ENCODE peak calls at places on chromosomes 3 and 15, in eight cellular contexts. P is uterus, H is fibroblast of the aortic adventitia, E is GM12865, S is lower lobe of right lung, V is fibroblast of lung, A is IMR-90, F is endothelial cell. J is an unnamed sample.

GRCh38 chr3:52327486-52328290 is 11.6 kb downstream of the DNAH1 start:
- DNase-seq in E (no peak), P (no peak), A (no peak), H (no peak), S (no peak), V (no peak), F (no peak), J (no peak)

GRCh38 chr3:79906106-79906505 is 138.3 kb upstream of the ROBO1 start:
- DNase-seq in V (peak), F (no peak), S (no peak), H (no peak), A (no peak), P (no peak), E (no peak), J (no peak)

GRCh38 chr3:11434017-11434526 is 161.9 kb downstream of the ATG7 start:
- DNase-seq in H (peak), S (no peak), E (no peak), A (peak), P (peak), V (peak), F (no peak), J (no peak)

GRCh38 chr15:66885281-66885915 is 180.0 kb upstream of the SMAD3 start:
- DNase-seq in A (no peak), H (no peak), E (no peak), V (no peak), P (no peak), S (no peak), F (no peak), J (no peak)

GRCh38 chr3:176633511-176633910 is 563.8 kb downstream of the TBL1XR1 start:
- DNase-seq in S (no peak), P (no peak), H (no peak), F (no peak), V (no peak), E (no peak), A (no peak), J (no peak)

GRCh38 chr3:12785096-12785495 is 11.4 kb upstream of the CAND2 start:
- DNase-seq in S (no peak), A (no peak), H (no peak), E (no peak), V (no peak), P (no peak), F (no peak), J (no peak)

GRCh38 chr3:134144694-134145093 is 106.0 kb downstream of the RYK start:
- DNase-seq in H (no peak), S (no peak), V (no peak), F (no peak), P (no peak), A (no peak), E (no peak), J (no peak)

GRCh38 chr3:8095724-8096123 is 405.9 kb upstream of the LMCD1 start:
- DNase-seq in V (no peak), S (no peak), E (no peak), A (no peak), F (peak), P (no peak), H (no peak), J (no peak)

GRCh38 chr3:49756036-49756435 is 30.3 kb downstream of the IP6K1 start:
- DNase-seq in F (no peak), E (no peak), V (no peak), H (no peak), S (no peak), A (no peak), P (no peak), J (no peak)

GRCh38 chr3:5194801-5195509 is 7.4 kb downstream of the EDEM1 start:
- DNase-seq in A (peak), H (peak), F (no peak), E (peak), S (no peak), V (peak), P (peak), J (no peak)

GRCh38 chr3:40237892-40238571 is 71.5 kb upstream of the EIF1B start:
- DNase-seq in V (no peak), E (no peak), S (no peak), A (peak), P (no peak), F (peak), H (peak), J (no peak)

GRCh38 chr3:101544181-101544850 is 17.4 kb upstream of the TRMT10C start:
- DNase-seq in E (no peak), V (no peak), F (no peak), P (no peak), A (no peak), S (no peak), H (no peak), J (no peak)

GRCh38 chr3:181103605-181104004 is 114.1 kb upstream of the DNAJC19 start:
- DNase-seq in V (peak), E (peak), H (no peak), F (peak), A (no peak), P (no peak), S (no peak), J (no peak)

GRCh38 chr15:68653795-68654194 is 75.0 kb downstream of the CORO2B start:
- DNase-seq in P (no peak), S (no peak), H (no peak), E (no peak), F (no peak), V (no peak), A (no peak), J (no peak)

GRCh38 chr15:48418343-48418742 is 87.1 kb downstream of the DUT start:
- DNase-seq in H (no peak), F (no peak), S (no peak), E (no peak), A (no peak), P (no peak), V (no peak), J (no peak)

GRCh38 chr3:102536479-102536878 is 101.7 kb downstream of the ZPLD1 start:
- DNase-seq in P (no peak), V (peak), F (no peak), H (peak), S (no peak), A (peak), E (peak), J (peak)

GRCh38 chr3:71380096-71380495 is 203.4 kb downstream of the FOXP1 start:
- DNase-seq in A (peak), E (no peak), F (no peak), P (no peak), H (peak), S (no peak), V (no peak), J (no peak)

GRCh38 chr3:64368163-64369025 is 143.1 kb upstream of the PRICKLE2 start:
- DNase-seq in V (no peak), F (no peak), S (no peak), E (peak), H (no peak), A (no peak), P (no peak), J (no peak)

GRCh38 chr15:85956515-85957275 is 123.0 kb upstream of the AGBL1 start:
- DNase-seq in F (no peak), H (no peak), S (no peak), A (peak), P (no peak), V (peak), E (no peak), J (no peak)

GRCh38 chr3:128317698-128318231 is 148.9 kb downstream of the DNAJB8 start:
- DNase-seq in F (no peak), H (no peak), E (no peak), S (no peak), V (peak), P (no peak), A (no peak), J (no peak)

GRCh38 chr15:40859206-40859851 is 14.7 kb downstream of the RHOV start:
- DNase-seq in F (peak), A (peak), S (peak), P (peak), V (peak), E (peak), H (peak), J (peak)

GRCh38 chr3:170751083-170751893 is 118.7 kb downstream of the RPL22L1 start:
- DNase-seq in S (no peak), E (no peak), A (peak), H (peak), P (peak), V (peak), F (no peak), J (no peak)

GRCh38 chr3:177642042-177642441 is 444.8 kb upstream of the TBL1XR1 start:
- DNase-seq in E (no peak), S (no peak), P (no peak), A (no peak), V (no peak), H (no peak), F (no peak), J (no peak)

GRCh38 chr3:177641206-177641605 is 443.9 kb upstream of the TBL1XR1 start:
- DNase-seq in P (no peak), V (no peak), A (no peak), H (no peak), E (no peak), F (no peak), S (no peak), J (no peak)

GRCh38 chr3:177642482-177643163 is 445.3 kb upstream of the TBL1XR1 start:
- DNase-seq in E (no peak), V (no peak), P (no peak), S (no peak), A (no peak), H (no peak), F (no peak), J (no peak)

DNA sequence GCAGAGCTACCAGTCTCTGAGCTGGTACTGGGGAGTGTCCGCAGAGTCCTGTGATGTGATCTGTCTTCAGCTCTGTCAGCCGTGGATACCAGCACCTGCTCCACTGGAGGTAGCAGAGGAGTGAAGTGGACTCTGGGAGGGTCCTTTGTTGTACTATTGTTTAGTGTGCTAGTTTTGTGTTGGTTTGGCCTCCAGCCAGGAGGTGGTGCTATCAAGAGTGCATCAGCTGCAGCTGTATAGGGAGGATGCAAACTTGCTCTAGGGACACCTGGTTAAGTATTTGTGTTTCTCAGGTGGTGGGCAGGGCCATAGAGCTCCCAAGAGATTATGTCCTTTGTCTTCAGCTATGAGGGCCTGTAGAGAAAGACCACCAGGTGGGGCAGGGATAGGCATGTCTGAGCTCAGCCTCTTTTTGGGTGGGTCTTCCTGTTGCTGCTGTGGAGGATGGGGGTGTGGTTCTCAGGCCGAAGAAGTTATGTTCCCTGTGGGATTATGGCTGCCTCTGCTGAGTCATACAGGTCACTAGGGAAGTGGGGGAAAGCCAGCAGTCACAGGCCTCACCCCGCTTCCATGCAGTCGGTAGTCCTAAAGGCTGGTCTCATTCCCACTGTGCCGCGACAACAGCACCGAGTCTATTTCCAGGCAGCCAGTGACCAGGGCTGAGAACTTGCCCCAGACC is 443.2 kb upstream of the TBL1XR1 start:
- DNase-seq in S (no peak), F (no peak), E (peak), H (no peak), A (no peak), V (peak), P (no peak), J (no peak)
- TF ChIP-seq CTCF in S (no peak), F (no peak), E (no peak), H (no peak), A (no peak), V (no peak), P (no peak), J (no peak)

GRCh38 chr3:25831578-25831977 is 41.7 kb downstream of the OXSM start:
- DNase-seq in P (no peak), E (peak), A (peak), S (no peak), H (peak), F (peak), V (peak), J (no peak)
- TF ChIP-seq CTCF in P (no peak), E (peak), A (peak), S (no peak), H (peak), F (peak), V (peak), J (no peak)

GRCh38 chr3:94525039-94525438 is 462.2 kb downstream of the NSUN3 start:
- DNase-seq in P (no peak), E (peak), H (peak), V (peak), A (peak), S (no peak), F (no peak), J (no peak)
- TF ChIP-seq CTCF in P (peak), E (peak), H (peak), V (peak), A (peak), S (peak), F (no peak), J (no peak)

DNA sequence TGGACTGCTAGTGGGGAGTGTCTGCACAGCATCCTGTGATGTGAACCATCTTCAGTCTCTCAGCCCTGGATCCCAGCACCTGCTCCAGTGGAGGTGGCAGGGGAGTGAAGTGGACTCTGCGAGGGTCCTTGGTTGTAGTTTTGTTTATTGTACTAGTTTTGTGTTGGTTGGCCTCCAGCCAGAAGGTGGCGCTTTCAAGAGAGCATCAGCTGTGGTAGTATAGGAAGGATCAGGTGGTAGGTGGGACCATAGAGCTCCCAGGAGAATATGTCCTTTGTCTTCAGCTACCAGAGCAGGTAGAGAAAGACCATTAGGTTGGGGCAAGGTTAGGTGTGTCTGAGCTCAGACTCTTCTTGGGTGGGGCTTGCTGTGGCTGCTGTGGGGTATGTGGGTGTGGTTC is 20.9 kb downstream of the NEK11 start:
- DNase-seq in F (no peak), E (peak), S (no peak), A (no peak), H (no peak), V (no peak), P (no peak), J (no peak)
- TF ChIP-seq CTCF in F (no peak), E (no peak), S (no peak), A (no peak), H (no peak), V (no peak), P (no peak), J (no peak)

GRCh38 chr3:105829879-105830622 is 38.8 kb downstream of the CBLB start:
- DNase-seq in A (peak), F (no peak), E (no peak), H (no peak), V (peak), S (no peak), P (no peak), J (no peak)

GRCh38 chr3:105829229-105829628 is 39.6 kb downstream of the CBLB start:
- DNase-seq in A (no peak), S (no peak), V (no peak), E (no peak), H (no peak), P (no peak), F (no peak), J (no peak)

GRCh38 chr3:105828703-105829102 is 40.1 kb downstream of the CBLB start:
- DNase-seq in F (no peak), A (no peak), S (no peak), H (no peak), V (no peak), E (peak), P (no peak), J (peak)

GRCh38 chr3:105827101-105827634 is 41.6 kb downstream of the CBLB start:
- DNase-seq in P (no peak), F (no peak), H (peak), V (no peak), E (peak), A (no peak), S (no peak), J (peak)

DNA sequence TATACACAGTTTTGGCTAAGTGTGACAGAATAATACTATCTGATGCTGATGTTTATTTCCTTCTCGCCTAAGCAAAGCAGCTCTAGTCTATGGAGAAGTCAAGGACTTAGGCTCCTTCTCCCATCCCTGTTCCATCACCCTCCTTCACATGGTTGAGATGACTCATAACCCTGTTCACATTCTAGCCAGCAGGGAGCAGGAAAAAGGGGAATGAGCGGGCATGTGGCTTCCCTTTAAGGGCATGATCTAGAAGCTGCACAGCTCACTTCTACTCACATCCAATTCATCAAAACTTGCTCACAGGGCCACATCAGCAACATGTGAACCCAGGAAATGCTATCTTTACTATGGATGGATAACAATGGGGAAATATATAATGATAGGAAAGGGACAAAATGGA is 40.9 kb downstream of the CBLB start:
- DNase-seq in H (peak), S (no peak), V (peak), F (peak), A (peak), P (peak), E (no peak), J (no peak)
- TF ChIP-seq CTCF in H (peak), S (no peak), V (peak), F (no peak), A (peak), P (no peak), E (no peak), J (no peak)

GRCh38 chr3:185824467-185825378 is at the start of gene IGF2BP2:
- DNase-seq in F (peak), V (peak), A (peak), S (peak), H (peak), P (peak), E (peak), J (peak)
- TF ChIP-seq CTCF in F (no peak), V (peak), A (peak), S (no peak), H (peak), P (no peak), E (no peak), J (no peak)